ENCODE peak calls at places on chromosomes 1 and 21, in four cellular contexts. L is fibroblast of the aortic adventitia, R is NCI-H1092, F is nucleus accumbens. D is an unnamed sample.

GRCh38 chr21:23452384-23453083 is 2154.7 kb downstream of the MRPL39 start:
- DNase-seq in L (no peak), R (no peak), F (no peak), D (no peak)

GRCh38 chr1:239719642-239720258 is 333.4 kb downstream of the CHRM3 start:
- DNase-seq in L (no peak), R (no peak), F (no peak), D (no peak)

GRCh38 chr1:226635456-226635941 is 86.9 kb downstream of the STUM start:
- DNase-seq in L (no peak), R (no peak), F (no peak), D (no peak)

GRCh38 chr1:12549460-12550349 is 68.3 kb downstream of the DHRS3 start:
- DNase-seq in L (peak; percentile 89), R (no peak), F (no peak), D (no peak)

GRCh38 chr1:77514871-77515776 is 167.3 kb downstream of the ZZZ3 start:
- DNase-seq in L (peak; percentile 36), R (no peak), F (peak; percentile 64), D (no peak)

GRCh38 chr1:74652711-74653131 is 20.9 kb downstream of the ERICH3 start:
- DNase-seq in L (peak; percentile 15), R (no peak), F (no peak), D (no peak)

GRCh38 chr1:8318436-8318835 is 522 bp downstream of the SLC45A1 start:
- DNase-seq in L (no peak), R (no peak), F (no peak), D (no peak)

GRCh38 chr1:160665330-160666078 is 18.7 kb upstream of the SLAMF1 start:
- DNase-seq in L (no peak), R (no peak), F (no peak), D (no peak)

GRCh38 chr1:110235839-110236682 is 25.9 kb downstream of the KCNC4 start:
- DNase-seq in L (peak; percentile 82), R (no peak), F (no peak), D (no peak)

GRCh38 chr1:41023279-41023990 is 1.9 kb upstream of the SLFNL1 start:
- DNase-seq in L (no peak), R (no peak), F (no peak), D (no peak)

GRCh38 chr1:222652676-222653075 is 34.8 kb downstream of the MIA3 start:
- DNase-seq in L (no peak), R (no peak), F (no peak), D (no peak)

GRCh38 chr1:110673197-110673701 is 1.5 kb downstream of the KCNA3 start:
- DNase-seq in L (no peak), R (no peak), F (no peak), D (peak; percentile 9)

GRCh38 chr1:119840745-119841144 is 29.5 kb upstream of the REG4 start:
- DNase-seq in L (no peak), R (no peak), F (no peak), D (peak; percentile 76)

GRCh38 chr1:145960468-145961108 is 2.8 kb upstream of the LIX1L start:
- DNase-seq in L (peak; percentile 49), R (peak; percentile 80), F (peak; percentile 75), D (peak; percentile 75)

GRCh38 chr21:43609501-43610340 is 49.6 kb downstream of the HSF2BP start:
- DNase-seq in L (peak; percentile 68), R (peak; percentile 99), F (no peak), D (peak; percentile 16)

GRCh38 chr1:225973158-225973557 is 26.0 kb downstream of the SDE2 start:
- DNase-seq in L (no peak), R (peak; percentile 23), F (no peak), D (peak; percentile 84)

GRCh38 chr1:230268371-230269170 is 157.6 kb downstream of the PGBD5 start:
- DNase-seq in L (peak; percentile 75), R (peak; percentile 68), F (peak; percentile 34), D (peak; percentile 54)

GRCh38 chr1:52727114-52727586 is 897 bp downstream of the ZYG11B start:
- DNase-seq in L (peak; percentile 27), R (no peak), F (no peak), D (no peak)

GRCh38 chr1:209103135-209103534 is 480.4 kb upstream of the CAMK1G start:
- DNase-seq in L (no peak), R (no peak), F (no peak), D (peak; percentile 23)

GRCh38 chr1:62286778-62287224 is 32.4 kb downstream of the KANK4 start:
- DNase-seq in L (no peak), R (no peak), F (no peak), D (peak; percentile 71)

GRCh38 chr1:209708297-209708696 is 3.7 kb downstream of the HSD11B1 start:
- DNase-seq in L (no peak), R (no peak), F (peak; percentile 24), D (no peak)

GRCh38 chr1:241844593-241844992 is 3.4 kb upstream of the EXO1 start:
- DNase-seq in L (no peak), R (no peak), F (no peak), D (no peak)

GRCh38 chr21:26842976-26843911 is 2.0 kb downstream of the ADAMTS1 start:
- DNase-seq in L (peak; percentile 97), R (no peak), F (peak; percentile 81), D (peak; percentile 88)

GRCh38 chr1:241924080-241924808 is 33.3 kb upstream of the BECN2 start:
- DNase-seq in L (no peak), R (no peak), F (no peak), D (no peak)

GRCh38 chr1:65435987-65436386 is 15.5 kb downstream of the LEPR start:
- DNase-seq in L (peak; percentile 69), R (no peak), F (no peak), D (no peak)

GRCh38 chr1:207031632-207032258 is 811 bp downstream of the C1orf116 start:
- DNase-seq in L (no peak), R (no peak), F (no peak), D (no peak)

GRCh38 chr1:59698386-59698785 is 116.4 kb upstream of the HOOK1 start:
- DNase-seq in L (no peak), R (no peak), F (no peak), D (no peak)

GRCh38 chr1:20411196-20411980 is 74.6 kb downstream of the CAMK2N1 start:
- DNase-seq in L (peak; percentile 89), R (no peak), F (no peak), D (no peak)

GRCh38 chr1:190436615-190437014 is 41.0 kb downstream of the BRINP3 start:
- DNase-seq in L (peak; percentile 58), R (peak; percentile 3), F (no peak), D (peak; percentile 51)

GRCh38 chr1:153355445-153356071 is 2.1 kb upstream of the S100A9 start:
- DNase-seq in L (peak; percentile 46), R (peak; percentile 26), F (no peak), D (peak; percentile 82)

GRCh38 chr1:113786055-113786454 is 26.2 kb downstream of the RSBN1 start:
- DNase-seq in L (no peak), R (no peak), F (no peak), D (peak; percentile 45)

GRCh38 chr1:40634901-40635655 is 30.4 kb downstream of the RIMS3 start:
- DNase-seq in L (peak; percentile 10), R (no peak), F (no peak), D (no peak)

GRCh38 chr1:179576509-179576908 is 761 bp upstream of the NPHS2 start:
- DNase-seq in L (no peak), R (no peak), F (no peak), D (no peak)

GRCh38 chr1:45023663-45024062 is 11.6 kb downstream of the UROD start:
- DNase-seq in L (no peak), R (no peak), F (no peak), D (no peak)

GRCh38 chr1:240998024-240998423 is 359.0 kb downstream of the RGS7 start:
- DNase-seq in L (no peak), R (no peak), F (no peak), D (no peak)

GRCh38 chr1:31645274-31645568 is 545 bp upstream of the PEF1 start:
- DNase-seq in L (no peak), R (no peak), F (no peak), D (no peak)

GRCh38 chr1:54461731-54462596 is 55.8 kb upstream of the SSBP3 start:
- DNase-seq in L (no peak), R (no peak), F (no peak), D (no peak)

GRCh38 chr21:34592120-34592561 is 22.8 kb downstream of the RCAN1 start:
- DNase-seq in L (peak; percentile 68), R (no peak), F (no peak), D (no peak)

GRCh38 chr1:230940848-230941247 is 37.8 kb downstream of the TTC13 start:
- DNase-seq in L (peak; percentile 34), R (no peak), F (no peak), D (no peak)

D was measured in NCI-H524.